ENCODE peak calls at places on chromosomes 16 and 17, in nine cellular contexts. One of them, this sample, is unnamed.

GRCh38 chr17:7029659-7030058 is 6.2 kb upstream of the SLC16A13 start:
- DNase-seq in right atrium auricular region: no peak
- DNase-seq in prostate gland: no peak
- DNase-seq in GM18507: no peak
- DNase-seq in T-helper 1 cell: no peak
- DNase-seq in aorta: no peak
- DNase-seq in foreskin fibroblast: no peak
- DNase-seq in choroid plexus epithelial cell: no peak
- DNase-seq in CD8-positive, alpha-beta memory T cell: peak; percentile 29
- DNase-seq in this sample: no peak

GRCh38 chr16:566475-567361 is at the start of gene NHLRC4:
- DNase-seq in aorta: peak; percentile 86
- DNase-seq in foreskin fibroblast: peak; percentile 79
- DNase-seq in choroid plexus epithelial cell: peak; percentile 78
- DNase-seq in prostate gland: peak; percentile 53
- DNase-seq in CD8-positive, alpha-beta memory T cell: peak; percentile 28
- DNase-seq in GM18507: peak; percentile 79
- DNase-seq in right atrium auricular region: peak; percentile 83
- DNase-seq in T-helper 1 cell: no peak
- DNase-seq in this sample: peak; percentile 82

GRCh38 chr17:15385305-15385704 is 43.9 kb upstream of the TEKT3 start:
- DNase-seq in aorta: no peak
- DNase-seq in GM18507: no peak
- DNase-seq in T-helper 1 cell: no peak
- DNase-seq in choroid plexus epithelial cell: no peak
- DNase-seq in right atrium auricular region: no peak
- DNase-seq in foreskin fibroblast: no peak
- DNase-seq in prostate gland: no peak
- DNase-seq in CD8-positive, alpha-beta memory T cell: no peak
- DNase-seq in this sample: no peak

GRCh38 chr17:40672654-40673053 is 7.7 kb upstream of the KRT222 start:
- DNase-seq in foreskin fibroblast: no peak
- DNase-seq in right atrium auricular region: no peak
- DNase-seq in T-helper 1 cell: no peak
- DNase-seq in prostate gland: no peak
- DNase-seq in GM18507: no peak
- DNase-seq in CD8-positive, alpha-beta memory T cell: no peak
- DNase-seq in aorta: no peak
- DNase-seq in choroid plexus epithelial cell: no peak
- DNase-seq in this sample: no peak

GRCh38 chr16:11152205-11152604 is 103.8 kb downstream of the SOCS1 start:
- DNase-seq in prostate gland: no peak
- DNase-seq in CD8-positive, alpha-beta memory T cell: no peak
- DNase-seq in GM18507: no peak
- DNase-seq in aorta: no peak
- DNase-seq in foreskin fibroblast: no peak
- DNase-seq in right atrium auricular region: no peak
- DNase-seq in T-helper 1 cell: no peak
- DNase-seq in choroid plexus epithelial cell: no peak
- DNase-seq in this sample: no peak

GRCh38 chr16:73057369-73058210 is 9.7 kb upstream of the ZFHX3 start:
- DNase-seq in prostate gland: no peak
- DNase-seq in GM18507: no peak
- DNase-seq in right atrium auricular region: no peak
- DNase-seq in T-helper 1 cell: no peak
- DNase-seq in aorta: peak; percentile 54
- DNase-seq in CD8-positive, alpha-beta memory T cell: no peak
- DNase-seq in choroid plexus epithelial cell: no peak
- DNase-seq in foreskin fibroblast: peak; percentile 65
- DNase-seq in this sample: peak; percentile 54

GRCh38 chr16:57688487-57688986 is 6.1 kb upstream of the DRC7 start:
- DNase-seq in T-helper 1 cell: no peak
- DNase-seq in prostate gland: no peak
- DNase-seq in foreskin fibroblast: no peak
- DNase-seq in GM18507: no peak
- DNase-seq in choroid plexus epithelial cell: no peak
- DNase-seq in CD8-positive, alpha-beta memory T cell: no peak
- DNase-seq in aorta: peak; percentile 6
- DNase-seq in right atrium auricular region: no peak
- DNase-seq in this sample: no peak

GRCh38 chr16:71360378-71360777 is 1.9 kb downstream of the CALB2 start:
- DNase-seq in T-helper 1 cell: no peak
- DNase-seq in right atrium auricular region: no peak
- DNase-seq in choroid plexus epithelial cell: peak; percentile 85
- DNase-seq in aorta: no peak
- DNase-seq in foreskin fibroblast: peak; percentile 89
- DNase-seq in CD8-positive, alpha-beta memory T cell: no peak
- DNase-seq in GM18507: no peak
- DNase-seq in prostate gland: no peak
- DNase-seq in this sample: no peak